ENCODE peak calls at places on chromosomes 12 and 14, in four cellular contexts. E is GM23338, X is KBM-7, N is body of pancreas. Z is an unnamed sample.

GRCh38 chr12:92573104-92573503 is 129.7 kb upstream of the PLEKHG7 start:
- DNase-seq in N (peak; percentile 34), E (no peak), X (no peak), Z (no peak)

GRCh38 chr12:1662761-1663439 is 28.0 kb upstream of the ADIPOR2 start:
- DNase-seq in E (peak; percentile 96), N (peak; percentile 87), X (no peak), Z (no peak)

GRCh38 chr12:93808169-93808899 is 131.2 kb downstream of the CRADD start:
- DNase-seq in N (no peak), X (peak; percentile 40), E (no peak), Z (no peak)

GRCh38 chr12:14948672-14949071 is 10.3 kb upstream of the ERP27 start:
- DNase-seq in X (peak; percentile 96), E (peak; percentile 55), N (peak; percentile 42), Z (peak; percentile 71)

GRCh38 chr14:72565200-72565599 is 328.7 kb downstream of the DPF3 start:
- DNase-seq in E (no peak), N (no peak), X (no peak), Z (peak; percentile 17)

GRCh38 chr12:124774054-124774461 is 89.6 kb downstream of the SCARB1 start:
- DNase-seq in N (no peak), E (no peak), X (no peak), Z (no peak)

GRCh38 chr12:99455350-99456037 is 192.1 kb upstream of the GARIN6 start:
- DNase-seq in N (no peak), X (no peak), E (peak; percentile 14), Z (peak; percentile 38)

GRCh38 chr14:96131836-96132235 is 72.8 kb upstream of the BDKRB2 start:
- DNase-seq in N (no peak), E (no peak), X (no peak), Z (no peak)

GRCh38 chr12:30088259-30088995 is 304.7 kb upstream of the TMTC1 start:
- DNase-seq in X (no peak), N (no peak), E (no peak), Z (no peak)

GRCh38 chr14:56135001-56135400 is 16.8 kb downstream of the PELI2 start:
- DNase-seq in N (peak; percentile 88), X (no peak), E (no peak), Z (no peak)

GRCh38 chr12:121955258-121956040 is 37.1 kb downstream of the CFAP251 start:
- DNase-seq in E (peak; percentile 56), X (no peak), N (peak; percentile 20), Z (no peak)

GRCh38 chr12:102438823-102439205 is 41.5 kb downstream of the IGF1 start:
- DNase-seq in X (no peak), N (no peak), E (no peak), Z (peak; percentile 36)

GRCh38 chr12:3803865-3804472 is 51.1 kb upstream of the CRACR2A start:
- DNase-seq in X (peak; percentile 73), N (peak; percentile 86), E (peak; percentile 89), Z (peak; percentile 73)

GRCh38 chr12:62123721-62124203 is 136.4 kb upstream of the USP15 start:
- DNase-seq in E (peak; percentile 84), X (peak; percentile 28), N (peak; percentile 40), Z (peak; percentile 47)

Z was measured in fibroblast of villous mesenchyme.